ENCODE peak calls at places on chromosomes 12 and 14, in four cellular contexts. I is HepG2, S is A549, W is K562. V is an unnamed sample.

GRCh38 chr14:53531151-53531550 is 378.0 kb upstream of the DDHD1 start:
- DNase-seq in W (no peak), S (no peak), I (no peak), V (no peak)

GRCh38 chr12:90970471-90970870 is 15.5 kb upstream of the CCER1 start:
- DNase-seq in I (no peak), S (no peak), W (no peak), V (no peak)

GRCh38 chr14:38129192-38129591 is 78.5 kb upstream of the SSTR1 start:
- DNase-seq in I (no peak), W (no peak), S (no peak), V (no peak)

GRCh38 chr12:6964605-6965025 is 5.8 kb downstream of the PHB2 start:
- DNase-seq in W (peak), S (no peak), I (no peak), V (no peak)

GRCh38 chr12:24898185-24898584 is 50.7 kb downstream of the BCAT1 start:
- DNase-seq in I (no peak), S (no peak), W (no peak), V (no peak)

GRCh38 chr12:38886064-38886463 is 19.3 kb downstream of the CPNE8 start:
- DNase-seq in I (peak), S (no peak), W (peak), V (no peak)

GRCh38 chr14:94581127-94581999 is at the start of gene SERPINA5:
- DNase-seq in W (peak), S (no peak), I (peak), V (peak)

GRCh38 chr14:86626530-86626929 is 1096.6 kb downstream of the FLRT2 start:
- DNase-seq in W (no peak), I (no peak), S (no peak), V (no peak)

GRCh38 chr14:93959239-93960107 is 16.9 kb downstream of the ASB2 start:
- DNase-seq in W (peak), I (peak), S (peak), V (no peak)

GRCh38 chr12:69070319-69071090 is 137.5 kb upstream of the CPM start:
- DNase-seq in W (peak), I (peak), S (peak), V (peak)

GRCh38 chr14:95407342-95407741 is 87.6 kb upstream of the CLMN start:
- DNase-seq in W (no peak), S (no peak), I (no peak), V (no peak)

GRCh38 chr12:30197392-30198047 is 413.8 kb upstream of the TMTC1 start:
- DNase-seq in W (no peak), I (no peak), S (no peak), V (no peak)

GRCh38 chr12:64720884-64721283 is 38.3 kb downstream of the GNS start:
- DNase-seq in I (no peak), W (peak), S (no peak), V (no peak)

GRCh38 chr12:26226629-26227375 is 31.4 kb downstream of the SSPN start:
- DNase-seq in I (no peak), S (no peak), W (no peak), V (peak)

GRCh38 chr14:29061702-29062101 is 295.1 kb downstream of the FOXG1 start:
- DNase-seq in S (no peak), W (no peak), I (no peak), V (no peak)

GRCh38 chr12:121939190-121939589 is 20.8 kb downstream of the CFAP251 start:
- DNase-seq in I (no peak), S (no peak), W (no peak), V (no peak)

GRCh38 chr12:85424581-85425348 is 144.7 kb downstream of the ALX1 start:
- DNase-seq in I (peak), S (no peak), W (peak), V (peak)

GRCh38 chr14:79278798-79279644 is 932.3 kb downstream of the DIO2 start:
- DNase-seq in S (peak), W (peak), I (peak), V (peak)

GRCh38 chr14:100283984-100284881 is 22.0 kb downstream of the SLC25A29 start:
- DNase-seq in I (no peak), W (no peak), S (no peak), V (no peak)

DNA sequence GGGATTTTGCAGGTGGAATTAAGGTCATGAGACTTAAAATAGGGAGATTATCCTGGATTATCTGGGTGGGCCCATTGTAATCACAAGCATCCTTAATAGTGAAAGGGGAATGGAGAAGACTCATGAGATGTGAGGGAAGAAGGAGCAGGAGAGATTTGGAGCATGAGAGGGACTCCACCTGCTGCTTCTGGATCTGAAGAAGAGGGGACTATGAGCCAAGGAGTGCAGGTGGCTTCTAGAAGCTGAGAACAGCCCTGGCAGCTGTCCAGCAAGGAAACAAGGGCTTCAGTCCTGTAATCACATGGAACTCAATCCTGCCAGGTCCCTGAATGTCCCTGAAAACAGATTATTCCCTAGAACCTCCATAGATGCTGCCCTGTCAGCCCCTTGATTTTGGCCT is 67.8 kb downstream of the PELI2 start:
- DNase-seq in W (no peak), I (no peak), S (no peak), V (no peak)
- TF ChIP-seq HMGXB4 in W (no peak), I (no peak), S (no peak), V (no peak)

GRCh38 chr12:123621619-123622530 is 11.6 kb downstream of the EIF2B1 start:
- DNase-seq in W (no peak), I (no peak), S (no peak), V (no peak)
- TF ChIP-seq USF2 in W (no peak), I (no peak), S (no peak), V (no peak)

DNA sequence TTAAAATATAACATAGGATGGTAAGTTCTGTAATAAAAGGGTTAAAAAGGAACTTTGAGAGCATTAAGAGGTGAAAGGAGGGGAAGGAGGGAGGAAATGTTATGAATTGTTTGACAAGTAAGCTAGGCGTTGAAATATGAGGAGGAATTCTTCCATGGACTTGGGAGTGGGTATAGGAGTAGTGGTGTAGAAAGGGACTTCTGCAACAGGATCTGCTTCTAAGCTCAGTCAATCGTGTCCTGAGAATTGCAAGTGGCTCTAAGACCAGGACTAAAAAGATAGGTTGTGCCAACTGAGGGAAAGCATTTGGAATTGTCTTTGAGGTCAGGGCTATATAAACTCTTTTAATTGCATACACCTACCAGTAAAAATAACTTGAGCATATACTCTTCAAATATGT is 74.1 kb upstream of the SLC38A2 start:
- DNase-seq in I (no peak), W (no peak), S (no peak), V (no peak)
- TF ChIP-seq HMGXB4 in I (no peak), W (no peak), S (no peak), V (no peak)

GRCh38 chr12:1474059-1474537 is 120.3 kb downstream of the FBXL14 start:
- DNase-seq in I (peak), W (no peak), S (peak), V (no peak)
- TF ChIP-seq USF2 in I (no peak), W (no peak), S (no peak), V (no peak)

GRCh38 chr12:128267246-128267622 is 264 bp downstream of the TMEM132C start:
- DNase-seq in I (no peak), W (no peak), S (no peak), V (no peak)

GRCh38 chr12:128265566-128265965 is 1.4 kb upstream of the TMEM132C start:
- DNase-seq in W (no peak), S (no peak), I (no peak), V (no peak)

GRCh38 chr12:128267651-128268347 is 829 bp downstream of the TMEM132C start:
- DNase-seq in S (no peak), W (no peak), I (no peak), V (no peak)

GRCh38 chr12:128266086-128266485 is 884 bp upstream of the TMEM132C start:
- DNase-seq in S (no peak), W (no peak), I (no peak), V (no peak)

GRCh38 chr12:128266559-128267245 is at the start of gene TMEM132C:
- DNase-seq in W (no peak), I (no peak), S (no peak), V (no peak)
- TF ChIP-seq HMGXB4 in W (no peak), I (no peak), S (no peak), V (no peak)

GRCh38 chr12:94643585-94643984 is 6.8 kb downstream of the TMCC3 start:
- DNase-seq in W (no peak), S (no peak), I (no peak), V (no peak)

GRCh38 chr12:94638521-94638920 is 11.8 kb downstream of the TMCC3 start:
- DNase-seq in I (no peak), W (no peak), S (no peak), V (no peak)

GRCh38 chr12:94640134-94640928 is 10.0 kb downstream of the TMCC3 start:
- DNase-seq in I (no peak), S (no peak), W (no peak), V (no peak)

GRCh38 chr12:94644141-94644575 is 6.2 kb downstream of the TMCC3 start:
- DNase-seq in S (no peak), I (no peak), W (no peak), V (no peak)

DNA sequence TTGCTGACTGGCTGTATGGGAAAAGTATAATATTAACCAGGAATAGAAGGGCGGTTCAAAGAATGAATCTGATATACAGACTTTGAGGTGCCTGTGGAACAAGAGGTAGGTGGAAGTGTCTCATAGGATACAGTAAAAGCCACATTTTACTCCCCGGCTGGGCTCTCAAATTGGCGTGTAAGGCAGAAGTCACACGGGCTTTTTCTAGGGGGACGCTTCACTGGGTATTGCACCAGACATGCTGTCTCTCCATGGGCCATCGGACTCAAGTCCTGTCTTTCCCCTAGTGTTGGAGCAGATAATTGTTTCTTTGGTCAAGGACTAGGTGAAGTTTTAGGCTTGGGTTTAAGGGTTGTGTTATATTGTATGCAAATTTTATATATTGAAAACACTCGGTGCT is 9.1 kb downstream of the TMCC3 start:
- DNase-seq in W (no peak), S (no peak), I (no peak), V (no peak)
- TF ChIP-seq USF2 in W (no peak), S (no peak), I (no peak), V (no peak)